ENCODE peak calls at places on chromosomes 1 and 21, in four cellular contexts. One of them, this sample, is unnamed. For H3K9me3, the result is how much of the 10 kb centered on the place peaks cover.

GRCh38 chr1:210234254-210234747 is 1.7 kb downstream of the SERTAD4 start:
- DNase-seq in prostate gland: no peak
- DNase-seq in psoas muscle: no peak
- DNase-seq in ovary: no peak
- DNase-seq in this sample: no peak

GRCh38 chr1:149884433-149885363 is 14.7 kb upstream of the BOLA1 start:
- DNase-seq in prostate gland: no peak
- DNase-seq in psoas muscle: no peak
- DNase-seq in ovary: no peak
- DNase-seq in this sample: no peak

GRCh38 chr21:34890724-34891609 is 158.1 kb downstream of the RUNX1 start:
- DNase-seq in psoas muscle: peak
- DNase-seq in ovary: peak
- DNase-seq in prostate gland: no peak
- DNase-seq in this sample: peak

GRCh38 chr1:151693057-151693651 is 23.4 kb downstream of the CELF3 start:
- DNase-seq in psoas muscle: no peak
- DNase-seq in ovary: no peak
- DNase-seq in prostate gland: no peak
- DNase-seq in this sample: no peak

GRCh38 chr1:26468911-26469310 is 3.3 kb upstream of the HMGN2 start:
- DNase-seq in psoas muscle: peak
- DNase-seq in prostate gland: peak
- DNase-seq in ovary: no peak
- DNase-seq in this sample: no peak

GRCh38 chr1:47527653-47528272 is 89.9 kb downstream of the FOXD2 start:
- DNase-seq in psoas muscle: no peak
- DNase-seq in prostate gland: no peak
- DNase-seq in ovary: no peak
- DNase-seq in this sample: peak

GRCh38 chr1:115666702-115667101 is 24.9 kb downstream of the VANGL1 start:
- DNase-seq in prostate gland: peak
- DNase-seq in psoas muscle: peak
- DNase-seq in ovary: no peak
- DNase-seq in this sample: no peak

GRCh38 chr1:16367968-16368910 is 1.2 kb downstream of the SZRD1 start:
- DNase-seq in ovary: no peak
- DNase-seq in prostate gland: no peak
- DNase-seq in psoas muscle: peak
- DNase-seq in this sample: no peak

GRCh38 chr21:29360799-29361765 is 62.4 kb downstream of the BACH1 start:
- DNase-seq in prostate gland: no peak
- DNase-seq in ovary: no peak
- DNase-seq in psoas muscle: no peak
- DNase-seq in this sample: no peak

GRCh38 chr1:116515702-116516101 is 55.1 kb downstream of the CD58 start:
- DNase-seq in prostate gland: no peak
- DNase-seq in ovary: no peak
- DNase-seq in psoas muscle: no peak
- DNase-seq in this sample: no peak

GRCh38 chr1:204432708-204433107 is 21.1 kb upstream of the PPP1R15B start:
- DNase-seq in prostate gland: no peak
- DNase-seq in psoas muscle: no peak
- DNase-seq in ovary: no peak
- DNase-seq in this sample: no peak

GRCh38 chr1:161473363-161473762 is 31.9 kb upstream of the FCGR2A start:
- DNase-seq in ovary: no peak
- DNase-seq in psoas muscle: no peak
- DNase-seq in prostate gland: no peak
- DNase-seq in this sample: no peak

GRCh38 chr1:203954293-203954692 is 92.9 kb downstream of the SNRPE start:
- DNase-seq in prostate gland: no peak
- DNase-seq in ovary: no peak
- DNase-seq in psoas muscle: no peak
- DNase-seq in this sample: no peak

GRCh38 chr1:185971688-185972087 is 237.5 kb downstream of the HMCN1 start:
- DNase-seq in psoas muscle: no peak
- DNase-seq in prostate gland: no peak
- DNase-seq in ovary: no peak
- DNase-seq in this sample: no peak

GRCh38 chr21:33981341-33982101 is 65.9 kb upstream of the ATP5PO start:
- DNase-seq in ovary: no peak
- DNase-seq in prostate gland: no peak
- DNase-seq in psoas muscle: peak
- DNase-seq in this sample: no peak

GRCh38 chr1:235027862-235028250 is 100.8 kb downstream of the TOMM20 start:
- DNase-seq in prostate gland: no peak
- DNase-seq in ovary: no peak
- DNase-seq in psoas muscle: no peak
- DNase-seq in this sample: no peak

GRCh38 chr1:167516404-167517388 is 1.6 kb downstream of the CD247 start:
- DNase-seq in ovary: no peak
- DNase-seq in psoas muscle: no peak
- DNase-seq in prostate gland: no peak
- DNase-seq in this sample: no peak

GRCh38 chr1:207345644-207346561 is 24.4 kb downstream of the CD55 start:
- DNase-seq in ovary: no peak
- DNase-seq in prostate gland: no peak
- DNase-seq in psoas muscle: no peak
- DNase-seq in this sample: no peak

GRCh38 chr1:209650454-209650853 is 1.8 kb downstream of the LAMB3 start:
- DNase-seq in ovary: no peak
- DNase-seq in prostate gland: no peak
- DNase-seq in psoas muscle: no peak
- DNase-seq in this sample: no peak

GRCh38 chr1:93666613-93667384 is 14.8 kb downstream of the BCAR3 start:
- DNase-seq in psoas muscle: no peak
- DNase-seq in ovary: no peak
- DNase-seq in prostate gland: peak
- DNase-seq in this sample: no peak

GRCh38 chr1:113433177-113433576 is 42.9 kb downstream of the MAGI3 start:
- DNase-seq in ovary: no peak
- DNase-seq in psoas muscle: no peak
- DNase-seq in prostate gland: no peak
- DNase-seq in this sample: no peak

GRCh38 chr1:165063181-165063955 is 293.1 kb downstream of the LMX1A start:
- DNase-seq in psoas muscle: no peak
- DNase-seq in prostate gland: no peak
- DNase-seq in ovary: no peak
- DNase-seq in this sample: no peak

GRCh38 chr1:193283026-193283425 is 96.6 kb upstream of the B3GALT2 start:
- DNase-seq in psoas muscle: no peak
- DNase-seq in prostate gland: no peak
- DNase-seq in ovary: no peak
- DNase-seq in this sample: no peak

GRCh38 chr1:162548170-162548569 is 13.4 kb upstream of the UAP1 start:
- DNase-seq in ovary: peak
- DNase-seq in psoas muscle: peak
- DNase-seq in prostate gland: peak
- DNase-seq in this sample: no peak

GRCh38 chr21:9008636-9009035 is 1512.7 kb upstream of the TPTE start:
- DNase-seq in ovary: no peak
- DNase-seq in prostate gland: no peak
- DNase-seq in psoas muscle: no peak
- DNase-seq in this sample: no peak

GRCh38 chr1:156489166-156489934 is 11.2 kb downstream of the MEF2D start:
- DNase-seq in psoas muscle: peak
- DNase-seq in ovary: peak
- DNase-seq in prostate gland: no peak
- DNase-seq in this sample: no peak

GRCh38 chr1:160465123-160465522 is 57.9 kb downstream of the SLAMF6 start:
- DNase-seq in ovary: no peak
- DNase-seq in prostate gland: no peak
- DNase-seq in psoas muscle: no peak
- DNase-seq in this sample: no peak

DNA sequence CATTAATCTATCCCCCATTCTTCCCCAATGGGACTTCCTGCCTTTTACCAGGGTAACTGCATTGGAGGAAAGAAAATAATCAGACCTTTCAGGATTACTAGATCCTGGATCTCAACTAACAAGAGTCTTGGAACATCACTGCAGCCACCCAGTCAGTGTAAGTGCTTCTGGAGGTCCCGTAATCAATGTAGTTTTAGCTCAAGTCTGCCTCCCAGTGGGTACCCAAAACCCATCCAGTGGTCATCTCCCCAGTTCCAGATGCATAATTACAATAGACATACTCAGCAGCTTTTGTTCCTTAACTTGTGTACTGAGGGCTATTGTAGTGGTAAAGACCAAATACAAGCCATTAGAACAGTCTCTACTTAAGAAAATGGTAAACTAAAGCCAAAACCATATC is 319.1 kb downstream of the GPATCH2 start:
- DNase-seq in psoas muscle: no peak
- DNase-seq in prostate gland: no peak
- DNase-seq in ovary: no peak
- DNase-seq in this sample: no peak
- TF ChIP-seq CTCF in psoas muscle: no peak
- TF ChIP-seq CTCF in prostate gland: no peak
- TF ChIP-seq CTCF in ovary: no peak
- TF ChIP-seq CTCF in this sample: no peak

DNA sequence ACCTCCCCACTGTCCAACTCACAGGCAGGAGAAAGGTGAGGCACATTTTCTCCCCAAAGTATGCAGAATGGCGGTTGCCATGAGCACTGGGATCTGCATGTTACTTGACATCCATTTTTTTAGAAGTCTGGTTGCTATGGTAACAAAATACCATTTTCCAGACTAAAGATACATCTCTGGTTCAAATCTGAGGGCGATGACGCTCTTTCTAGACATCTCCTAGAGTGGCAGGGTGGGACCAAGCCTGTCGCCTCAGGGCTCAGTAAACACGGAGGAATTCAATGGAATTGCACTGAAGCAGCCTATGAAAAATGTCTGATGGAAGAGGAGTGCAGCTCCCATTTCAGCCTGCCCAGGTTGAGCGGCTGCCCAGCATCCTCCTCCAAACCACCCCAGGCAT is 21.5 kb upstream of the FAM43B start:
- DNase-seq in prostate gland: no peak
- DNase-seq in ovary: no peak
- DNase-seq in psoas muscle: no peak
- DNase-seq in this sample: no peak
- H3K27ac ChIP-seq in prostate gland: no peak
- H3K27ac ChIP-seq in ovary: no peak
- H3K27ac ChIP-seq in psoas muscle: no peak
- H3K27ac ChIP-seq in this sample: no peak

GRCh38 chr1:2789986-2790581 is 11.4 kb downstream of the TTC34 start:
- DNase-seq in ovary: no peak
- DNase-seq in prostate gland: no peak
- DNase-seq in psoas muscle: peak
- DNase-seq in this sample: peak
- H3K9me3 ChIP-seq in ovary: under half
- H3K9me3 ChIP-seq in prostate gland: under half
- H3K9me3 ChIP-seq in psoas muscle: under half
- H3K9me3 ChIP-seq in this sample: under half

GRCh38 chr1:89149229-89149628 is 23.3 kb upstream of the GBP2 start:
- DNase-seq in psoas muscle: no peak
- DNase-seq in prostate gland: no peak
- DNase-seq in ovary: peak
- DNase-seq in this sample: no peak
- TF ChIP-seq CTCF in psoas muscle: peak
- TF ChIP-seq CTCF in prostate gland: no peak
- TF ChIP-seq CTCF in ovary: no peak
- TF ChIP-seq CTCF in this sample: no peak